ENCODE peak calls at places on chromosome 10, in nine cellular contexts. C is gastrocnemius medialis, P is adrenal gland, V is colonic mucosa, Y is bronchial epithelial cell, J is cardiac muscle cell, A is SJCRH30, Q is spleen, T is neuronal stem cell. H is an unnamed sample.

GRCh38 chr10:5476918-5477525 is 22.3 kb downstream of the CALML5 start:
- DNase-seq in C (no peak), P (no peak), V (no peak), Y (no peak), J (no peak), A (peak; percentile 66), Q (no peak), T (no peak), H (no peak)

GRCh38 chr10:3676564-3676963 is 108.4 kb downstream of the KLF6 start:
- DNase-seq in C (no peak), P (no peak), V (no peak), Y (no peak), J (no peak), A (no peak), Q (no peak), T (no peak), H (no peak)

GRCh38 chr10:119270893-119271361 is 63.6 kb downstream of the GRK5 start:
- DNase-seq in C (no peak), P (peak; percentile 81), V (peak; percentile 83), Y (peak; percentile 47), J (peak; percentile 85), A (no peak), Q (peak; percentile 94), T (no peak), H (peak; percentile 84)

GRCh38 chr10:91465261-91465660 is 55.1 kb downstream of the HECTD2 start:
- DNase-seq in C (no peak), P (no peak), V (no peak), Y (no peak), J (no peak), A (no peak), Q (no peak), T (no peak), H (no peak)

GRCh38 chr10:31037749-31038148 is 6.1 kb upstream of the ZNF438 start:
- DNase-seq in C (no peak), P (no peak), V (no peak), Y (no peak), J (no peak), A (no peak), Q (no peak), T (no peak), H (no peak)

GRCh38 chr10:102850025-102850518 is 4.0 kb upstream of the BORCS7 start:
- DNase-seq in C (no peak), P (no peak), V (no peak), Y (peak; percentile 73), J (no peak), A (no peak), Q (no peak), T (no peak), H (no peak)

GRCh38 chr10:49446031-49446430 is 50.1 kb upstream of the DRGX start:
- DNase-seq in C (no peak), P (no peak), V (no peak), Y (peak; percentile 21), J (peak; percentile 34), A (no peak), Q (no peak), T (no peak), H (no peak)

GRCh38 chr10:130686680-130687300 is 550.6 kb downstream of the GLRX3 start:
- DNase-seq in C (no peak), P (peak; percentile 31), V (no peak), Y (peak; percentile 1), J (no peak), A (no peak), Q (no peak), T (peak; percentile 26), H (no peak)

GRCh38 chr10:94546058-94546595 is 539 bp downstream of the HELLS start:
- DNase-seq in C (no peak), P (no peak), V (no peak), Y (peak; percentile 30), J (peak; percentile 27), A (peak; percentile 19), Q (no peak), T (no peak), H (no peak)

GRCh38 chr10:59829024-59829423 is 75.8 kb upstream of the MRLN start:
- DNase-seq in C (no peak), P (no peak), V (no peak), Y (no peak), J (no peak), A (no peak), Q (no peak), T (no peak), H (no peak)

GRCh38 chr10:17003151-17003550 is 126.5 kb downstream of the CUBN start:
- DNase-seq in C (no peak), P (no peak), V (no peak), Y (no peak), J (peak; percentile 80), A (no peak), Q (no peak), T (no peak), H (no peak)

GRCh38 chr10:30701471-30702173 is 72.1 kb upstream of the LYZL2 start:
- DNase-seq in C (peak; percentile 18), P (no peak), V (peak; percentile 29), Y (no peak), J (peak; percentile 75), A (peak; percentile 37), Q (peak; percentile 90), T (no peak), H (no peak)

GRCh38 chr10:75597691-75598455 is 166.4 kb downstream of the LRMDA start:
- DNase-seq in C (no peak), P (no peak), V (no peak), Y (no peak), J (no peak), A (no peak), Q (no peak), T (no peak), H (no peak)

GRCh38 chr10:29370092-29370611 is 81.3 kb downstream of the LYZL1 start:
- DNase-seq in C (no peak), P (no peak), V (no peak), Y (no peak), J (peak; percentile 35), A (peak; percentile 11), Q (no peak), T (no peak), H (no peak)

GRCh38 chr10:101079874-101080273 is 18.1 kb downstream of the KAZALD1 start:
- DNase-seq in C (no peak), P (no peak), V (no peak), Y (no peak), J (no peak), A (no peak), Q (no peak), T (no peak), H (no peak)

GRCh38 chr10:101073631-101074030 is 11.8 kb downstream of the KAZALD1 start:
- DNase-seq in C (no peak), P (no peak), V (no peak), Y (no peak), J (no peak), A (no peak), Q (no peak), T (no peak), H (no peak)

GRCh38 chr10:101075775-101076174 is 14.0 kb downstream of the KAZALD1 start:
- DNase-seq in C (no peak), P (no peak), V (no peak), Y (no peak), J (no peak), A (no peak), Q (no peak), T (no peak), H (no peak)

GRCh38 chr10:101072923-101073322 is 11.1 kb downstream of the KAZALD1 start:
- DNase-seq in C (no peak), P (no peak), V (no peak), Y (no peak), J (no peak), A (no peak), Q (no peak), T (no peak), H (no peak)

DNA sequence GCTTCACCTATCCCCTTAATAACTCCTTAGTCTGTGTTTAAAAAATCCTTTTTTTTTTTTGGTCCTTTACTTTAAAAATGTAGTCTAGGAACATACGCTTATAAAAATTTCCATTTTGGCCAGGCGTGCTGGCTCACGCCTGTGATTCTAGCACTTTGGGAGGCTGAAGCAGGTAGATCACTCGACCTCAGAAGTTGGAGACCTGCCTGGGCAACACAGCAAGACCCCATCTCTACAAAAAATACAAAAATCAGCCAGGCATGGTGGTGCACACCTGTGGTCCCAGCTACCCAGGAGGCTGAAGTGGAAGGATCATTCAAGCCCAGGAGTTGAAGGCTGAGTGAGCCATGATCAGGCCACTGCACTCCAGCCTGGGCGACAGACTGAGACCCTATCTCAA is 14.8 kb downstream of the KAZALD1 start:
- DNase-seq in C (no peak), P (no peak), V (no peak), Y (no peak), J (no peak), A (no peak), Q (no peak), T (no peak), H (no peak)
- H3K27me3 ChIP-seq in C (peaks cover 32% of the 10 kb centered on the region), P (peaks cover 32% of the 10 kb centered on the region), V (peaks cover 19% of the 10 kb centered on the region), Y (peaks cover 17% of the 10 kb centered on the region), J (peaks cover 39% of the 10 kb centered on the region), A (peaks cover 31% of the 10 kb centered on the region), Q (peaks cover 52% of the 10 kb centered on the region), T (peaks cover 50% of the 10 kb centered on the region), H (peaks cover 4% of the 10 kb centered on the region)

GRCh38 chr10:61903991-61904350 is 2.5 kb downstream of the ARID5B start:
- DNase-seq in C (no peak), P (no peak), V (no peak), Y (peak; percentile 18), J (no peak), A (no peak), Q (no peak), T (no peak), H (no peak)

GRCh38 chr10:61905837-61906236 is 4.3 kb downstream of the ARID5B start:
- DNase-seq in C (no peak), P (no peak), V (no peak), Y (no peak), J (no peak), A (no peak), Q (no peak), T (no peak), H (no peak)

GRCh38 chr10:61906502-61906901 is 5.0 kb downstream of the ARID5B start:
- DNase-seq in C (no peak), P (no peak), V (no peak), Y (no peak), J (no peak), A (no peak), Q (no peak), T (no peak), H (no peak)

GRCh38 chr10:61904711-61905445 is 3.4 kb downstream of the ARID5B start:
- DNase-seq in C (no peak), P (peak; percentile 47), V (peak; percentile 45), Y (peak; percentile 97), J (peak; percentile 78), A (peak; percentile 51), Q (no peak), T (no peak), H (no peak)

GRCh38 chr10:61905446-61905725 is 3.9 kb downstream of the ARID5B start:
- DNase-seq in C (no peak), P (no peak), V (no peak), Y (no peak), J (no peak), A (no peak), Q (no peak), T (no peak), H (no peak)
- H3K4me3 ChIP-seq in C (no peak overlapping the region), P (no peak overlapping the region), V (no peak overlapping the region), Y (no peak overlapping the region), J (no peak overlapping the region), A (no peak overlapping the region), Q (no peak overlapping the region), T (no peak overlapping the region), H (no peak overlapping the region)

GRCh38 chr10:11223081-11223480 is 205.4 kb downstream of the CELF2 start:
- DNase-seq in C (no peak), P (no peak), V (no peak), Y (no peak), J (no peak), A (no peak), Q (no peak), T (no peak), H (no peak)
- H3K27me3 ChIP-seq in C (no peaks in the 10 kb centered on the region), P (no peaks in the 10 kb centered on the region), V (no peaks in the 10 kb centered on the region), Y (no peaks in the 10 kb centered on the region), J (no peaks in the 10 kb centered on the region), A (no peaks in the 10 kb centered on the region), Q (no peaks in the 10 kb centered on the region), T (no peaks in the 10 kb centered on the region), H (no peaks in the 10 kb centered on the region)

GRCh38 chr10:26391701-26392695 is 46.1 kb upstream of the APBB1IP start:
- DNase-seq in C (no peak), P (no peak), V (no peak), Y (no peak), J (no peak), A (no peak), Q (peak; percentile 85), T (no peak), H (no peak)
- H3K4me3 ChIP-seq in C (no peak overlapping the region), P (no peak overlapping the region), V (no peak overlapping the region), Y (no peak overlapping the region), J (no peak overlapping the region), A (no peak overlapping the region), Q (peak overlapping the region; percentile 38), T (no peak overlapping the region), H (no peak overlapping the region)